ENCODE peak calls at places on chromosome 10, in ten cellular contexts. One of them, this sample, is unnamed.

GRCh38 chr10:75404335-75405200 is 3.0 kb upstream of the ZNF503 start:
- DNase-seq in mucosa of gallbladder: peak
- DNase-seq in stimulated activated CD8-positive, alpha-beta memory T cell treated with anti-CD3 and anti-CD28 coated beads, Interleukin-12 subunit alpha, Interleukin-12 subunit beta, amount 100 ng/mL, for 1 hour: no peak
- DNase-seq in substantia nigra: no peak
- DNase-seq in NCI-H1092 treated with DMSO at 0.1 percent for 48 hours: peak
- DNase-seq in IMR-90: no peak
- DNase-seq in stimulated activated CD4-positive, alpha-beta T cell treated with anti-CD3 and anti-CD28 coated beads, TNF-alpha, amount 100 ng/mL, for 24 hours: no peak
- DNase-seq in GM23338: peak
- DNase-seq in body of pancreas: peak
- DNase-seq in T47D: no peak
- DNase-seq in this sample: no peak

GRCh38 chr10:72275351-72276012 is 1.8 kb downstream of the DDIT4 start:
- DNase-seq in stimulated activated CD4-positive, alpha-beta T cell treated with anti-CD3 and anti-CD28 coated beads, TNF-alpha, amount 100 ng/mL, for 24 hours: no peak
- DNase-seq in substantia nigra: no peak
- DNase-seq in GM23338: peak
- DNase-seq in mucosa of gallbladder: peak
- DNase-seq in stimulated activated CD8-positive, alpha-beta memory T cell treated with anti-CD3 and anti-CD28 coated beads, Interleukin-12 subunit alpha, Interleukin-12 subunit beta, amount 100 ng/mL, for 1 hour: no peak
- DNase-seq in T47D: no peak
- DNase-seq in NCI-H1092 treated with DMSO at 0.1 percent for 48 hours: no peak
- DNase-seq in body of pancreas: peak
- DNase-seq in IMR-90: peak
- DNase-seq in this sample: no peak

GRCh38 chr10:16832351-16833080 is 15.3 kb upstream of the RSU1 start:
- DNase-seq in mucosa of gallbladder: peak
- DNase-seq in IMR-90: peak
- DNase-seq in body of pancreas: peak
- DNase-seq in stimulated activated CD8-positive, alpha-beta memory T cell treated with anti-CD3 and anti-CD28 coated beads, Interleukin-12 subunit alpha, Interleukin-12 subunit beta, amount 100 ng/mL, for 1 hour: no peak
- DNase-seq in stimulated activated CD4-positive, alpha-beta T cell treated with anti-CD3 and anti-CD28 coated beads, TNF-alpha, amount 100 ng/mL, for 24 hours: no peak
- DNase-seq in substantia nigra: no peak
- DNase-seq in T47D: no peak
- DNase-seq in NCI-H1092 treated with DMSO at 0.1 percent for 48 hours: no peak
- DNase-seq in GM23338: no peak
- DNase-seq in this sample: no peak

GRCh38 chr10:6426317-6426716 is 153.8 kb downstream of the PRKCQ start:
- DNase-seq in T47D: no peak
- DNase-seq in substantia nigra: no peak
- DNase-seq in body of pancreas: no peak
- DNase-seq in stimulated activated CD4-positive, alpha-beta T cell treated with anti-CD3 and anti-CD28 coated beads, TNF-alpha, amount 100 ng/mL, for 24 hours: no peak
- DNase-seq in mucosa of gallbladder: no peak
- DNase-seq in NCI-H1092 treated with DMSO at 0.1 percent for 48 hours: no peak
- DNase-seq in IMR-90: no peak
- DNase-seq in stimulated activated CD8-positive, alpha-beta memory T cell treated with anti-CD3 and anti-CD28 coated beads, Interleukin-12 subunit alpha, Interleukin-12 subunit beta, amount 100 ng/mL, for 1 hour: no peak
- DNase-seq in GM23338: no peak
- DNase-seq in this sample: no peak

GRCh38 chr10:26310361-26310760 is 93.8 kb downstream of the GAD2 start:
- DNase-seq in NCI-H1092 treated with DMSO at 0.1 percent for 48 hours: no peak
- DNase-seq in body of pancreas: no peak
- DNase-seq in IMR-90: no peak
- DNase-seq in stimulated activated CD4-positive, alpha-beta T cell treated with anti-CD3 and anti-CD28 coated beads, TNF-alpha, amount 100 ng/mL, for 24 hours: no peak
- DNase-seq in GM23338: no peak
- DNase-seq in substantia nigra: no peak
- DNase-seq in stimulated activated CD8-positive, alpha-beta memory T cell treated with anti-CD3 and anti-CD28 coated beads, Interleukin-12 subunit alpha, Interleukin-12 subunit beta, amount 100 ng/mL, for 1 hour: no peak
- DNase-seq in mucosa of gallbladder: no peak
- DNase-seq in T47D: no peak
- DNase-seq in this sample: no peak

GRCh38 chr10:102492983-102493382 is 9.5 kb downstream of the ACTR1A start:
- DNase-seq in stimulated activated CD4-positive, alpha-beta T cell treated with anti-CD3 and anti-CD28 coated beads, TNF-alpha, amount 100 ng/mL, for 24 hours: no peak
- DNase-seq in mucosa of gallbladder: peak
- DNase-seq in stimulated activated CD8-positive, alpha-beta memory T cell treated with anti-CD3 and anti-CD28 coated beads, Interleukin-12 subunit alpha, Interleukin-12 subunit beta, amount 100 ng/mL, for 1 hour: no peak
- DNase-seq in T47D: no peak
- DNase-seq in NCI-H1092 treated with DMSO at 0.1 percent for 48 hours: peak
- DNase-seq in body of pancreas: peak
- DNase-seq in IMR-90: no peak
- DNase-seq in substantia nigra: no peak
- DNase-seq in GM23338: no peak
- DNase-seq in this sample: no peak

GRCh38 chr10:7170626-7171322 is 240.1 kb downstream of the SFMBT2 start:
- DNase-seq in stimulated activated CD4-positive, alpha-beta T cell treated with anti-CD3 and anti-CD28 coated beads, TNF-alpha, amount 100 ng/mL, for 24 hours: no peak
- DNase-seq in T47D: no peak
- DNase-seq in IMR-90: no peak
- DNase-seq in mucosa of gallbladder: no peak
- DNase-seq in NCI-H1092 treated with DMSO at 0.1 percent for 48 hours: peak
- DNase-seq in stimulated activated CD8-positive, alpha-beta memory T cell treated with anti-CD3 and anti-CD28 coated beads, Interleukin-12 subunit alpha, Interleukin-12 subunit beta, amount 100 ng/mL, for 1 hour: no peak
- DNase-seq in body of pancreas: peak
- DNase-seq in GM23338: no peak
- DNase-seq in substantia nigra: peak
- DNase-seq in this sample: no peak

GRCh38 chr10:46527241-46527811 is 29.1 kb downstream of the GPRIN2 start:
- DNase-seq in body of pancreas: no peak
- DNase-seq in mucosa of gallbladder: no peak
- DNase-seq in IMR-90: no peak
- DNase-seq in NCI-H1092 treated with DMSO at 0.1 percent for 48 hours: no peak
- DNase-seq in GM23338: no peak
- DNase-seq in T47D: no peak
- DNase-seq in substantia nigra: no peak
- DNase-seq in stimulated activated CD8-positive, alpha-beta memory T cell treated with anti-CD3 and anti-CD28 coated beads, Interleukin-12 subunit alpha, Interleukin-12 subunit beta, amount 100 ng/mL, for 1 hour: no peak
- DNase-seq in stimulated activated CD4-positive, alpha-beta T cell treated with anti-CD3 and anti-CD28 coated beads, TNF-alpha, amount 100 ng/mL, for 24 hours: no peak
- DNase-seq in this sample: no peak

GRCh38 chr10:118210276-118210675 is 131.8 kb downstream of the FAM204A start:
- DNase-seq in T47D: no peak
- DNase-seq in substantia nigra: no peak
- DNase-seq in body of pancreas: no peak
- DNase-seq in mucosa of gallbladder: no peak
- DNase-seq in stimulated activated CD4-positive, alpha-beta T cell treated with anti-CD3 and anti-CD28 coated beads, TNF-alpha, amount 100 ng/mL, for 24 hours: no peak
- DNase-seq in GM23338: no peak
- DNase-seq in IMR-90: no peak
- DNase-seq in stimulated activated CD8-positive, alpha-beta memory T cell treated with anti-CD3 and anti-CD28 coated beads, Interleukin-12 subunit alpha, Interleukin-12 subunit beta, amount 100 ng/mL, for 1 hour: no peak
- DNase-seq in NCI-H1092 treated with DMSO at 0.1 percent for 48 hours: no peak
- DNase-seq in this sample: no peak

GRCh38 chr10:48271323-48271722 is 3.2 kb downstream of the FRMPD2 start:
- DNase-seq in substantia nigra: no peak
- DNase-seq in stimulated activated CD4-positive, alpha-beta T cell treated with anti-CD3 and anti-CD28 coated beads, TNF-alpha, amount 100 ng/mL, for 24 hours: no peak
- DNase-seq in stimulated activated CD8-positive, alpha-beta memory T cell treated with anti-CD3 and anti-CD28 coated beads, Interleukin-12 subunit alpha, Interleukin-12 subunit beta, amount 100 ng/mL, for 1 hour: no peak
- DNase-seq in body of pancreas: no peak
- DNase-seq in T47D: no peak
- DNase-seq in GM23338: no peak
- DNase-seq in NCI-H1092 treated with DMSO at 0.1 percent for 48 hours: no peak
- DNase-seq in mucosa of gallbladder: no peak
- DNase-seq in IMR-90: no peak
- DNase-seq in this sample: no peak

GRCh38 chr10:66931340-66931948 is 5.6 kb downstream of the LRRTM3 start:
- DNase-seq in NCI-H1092 treated with DMSO at 0.1 percent for 48 hours: peak
- DNase-seq in mucosa of gallbladder: no peak
- DNase-seq in T47D: no peak
- DNase-seq in stimulated activated CD8-positive, alpha-beta memory T cell treated with anti-CD3 and anti-CD28 coated beads, Interleukin-12 subunit alpha, Interleukin-12 subunit beta, amount 100 ng/mL, for 1 hour: no peak
- DNase-seq in IMR-90: peak
- DNase-seq in body of pancreas: peak
- DNase-seq in stimulated activated CD4-positive, alpha-beta T cell treated with anti-CD3 and anti-CD28 coated beads, TNF-alpha, amount 100 ng/mL, for 24 hours: no peak
- DNase-seq in GM23338: peak
- DNase-seq in substantia nigra: no peak
- DNase-seq in this sample: no peak

GRCh38 chr10:70699659-70700174 is 27.4 kb downstream of the ADAMTS14 start:
- DNase-seq in stimulated activated CD4-positive, alpha-beta T cell treated with anti-CD3 and anti-CD28 coated beads, TNF-alpha, amount 100 ng/mL, for 24 hours: no peak
- DNase-seq in NCI-H1092 treated with DMSO at 0.1 percent for 48 hours: no peak
- DNase-seq in stimulated activated CD8-positive, alpha-beta memory T cell treated with anti-CD3 and anti-CD28 coated beads, Interleukin-12 subunit alpha, Interleukin-12 subunit beta, amount 100 ng/mL, for 1 hour: no peak
- DNase-seq in IMR-90: no peak
- DNase-seq in body of pancreas: no peak
- DNase-seq in T47D: no peak
- DNase-seq in mucosa of gallbladder: no peak
- DNase-seq in GM23338: peak
- DNase-seq in substantia nigra: no peak
- DNase-seq in this sample: no peak

GRCh38 chr10:103712898-103713498 is 142.4 kb downstream of the SH3PXD2A start:
- DNase-seq in substantia nigra: peak
- DNase-seq in body of pancreas: peak
- DNase-seq in mucosa of gallbladder: peak
- DNase-seq in GM23338: peak
- DNase-seq in stimulated activated CD8-positive, alpha-beta memory T cell treated with anti-CD3 and anti-CD28 coated beads, Interleukin-12 subunit alpha, Interleukin-12 subunit beta, amount 100 ng/mL, for 1 hour: peak
- DNase-seq in T47D: peak
- DNase-seq in NCI-H1092 treated with DMSO at 0.1 percent for 48 hours: peak
- DNase-seq in stimulated activated CD4-positive, alpha-beta T cell treated with anti-CD3 and anti-CD28 coated beads, TNF-alpha, amount 100 ng/mL, for 24 hours: peak
- DNase-seq in IMR-90: peak
- DNase-seq in this sample: peak

This sample was measured in T-helper 2 cell.